ENCODE peak calls at places on chromosomes 1 and 21, in five cellular contexts. P is AML-193; B is stimulated activated CD8-positive, alpha-beta memory T cell treated with anti-CD3 and anti-CD28 coated beads, Interleukin-7, amount 100 ng/mL, for 1 hour; F is NCI-H1105; T is cardiac fibroblast. K is an unnamed sample.
A peak's percentile ranks its signal among the peaks of the same experiment; 100 is the strongest.

GRCh38 chr1:73106931-73107330 is 824.6 kb upstream of the NEGR1 start:
- DNase-seq in T (no peak), B (no peak), P (no peak), F (no peak), K (no peak)

GRCh38 chr21:42120056-42120903 is 49.2 kb downstream of the UMODL1 start:
- DNase-seq in B (no peak), F (peak; percentile 80), P (no peak), T (no peak), K (no peak)

GRCh38 chr1:21313146-21313885 is 23.1 kb upstream of the ECE1 start:
- DNase-seq in F (no peak), B (no peak), T (peak; percentile 62), P (no peak), K (peak; percentile 80)

GRCh38 chr1:115041654-115042053 is 12.0 kb downstream of the TSHB start:
- DNase-seq in B (no peak), F (no peak), T (peak; percentile 32), P (no peak), K (no peak)

GRCh38 chr1:201268604-201269151 is 14.6 kb upstream of the PKP1 start:
- DNase-seq in P (no peak), F (no peak), T (peak; percentile 89), B (no peak), K (peak; percentile 80)

GRCh38 chr1:92961896-92962752 is 862 bp upstream of the DIPK1A start:
- DNase-seq in P (no peak), T (peak; percentile 91), F (no peak), B (peak; percentile 23), K (peak; percentile 67)

GRCh38 chr1:58898739-58899580 is 115.1 kb upstream of the JUN start:
- DNase-seq in B (no peak), F (no peak), T (no peak), P (peak; percentile 49), K (peak; percentile 58)

GRCh38 chr1:109823543-109824348 is 60.0 kb upstream of the EPS8L3 start:
- DNase-seq in B (no peak), T (peak; percentile 60), F (no peak), P (no peak), K (peak; percentile 61)

GRCh38 chr1:226728448-226728847 is 10.6 kb downstream of the ITPKB start:
- DNase-seq in T (no peak), P (no peak), B (no peak), F (no peak), K (no peak)

GRCh38 chr1:97603776-97604175 is 317.1 kb downstream of the DPYD start:
- DNase-seq in B (no peak), F (no peak), T (peak; percentile 31), P (no peak), K (peak; percentile 1)

K was measured in mesenchymal stem cell.